ENCODE peak calls at places on chromosomes 7 and 10, in seven cellular contexts. V is IMR-90; E is CD8-positive, alpha-beta T cell; S is effector memory CD4-positive, alpha-beta T cell; T is spleen; Y is bronchial epithelial cell; C is CD8-positive, alpha-beta memory T cell. B is an unnamed sample.

GRCh38 chr7:52639981-52640380 is 395.5 kb upstream of the POM121L12 start:
- DNase-seq in T (no peak), S (no peak), C (no peak), Y (peak; percentile 48), V (no peak), E (no peak), B (no peak)

GRCh38 chr7:88789480-88790064 is 6.0 kb downstream of the TEX47 start:
- DNase-seq in C (no peak), T (no peak), E (no peak), S (no peak), Y (peak; percentile 42), V (peak; percentile 2), B (peak; percentile 48)

GRCh38 chr10:11285171-11285570 is 267.5 kb downstream of the CELF2 start:
- DNase-seq in T (no peak), V (no peak), C (no peak), S (no peak), E (no peak), Y (no peak), B (no peak)

GRCh38 chr7:129864042-129864441 is 88.7 kb downstream of the UBE2H start:
- DNase-seq in C (no peak), E (no peak), T (no peak), V (no peak), S (no peak), Y (no peak), B (no peak)

GRCh38 chr7:18573410-18574234 is 78.1 kb downstream of the HDAC9 start:
- DNase-seq in S (no peak), C (no peak), Y (no peak), T (peak; percentile 83), V (no peak), E (no peak), B (no peak)

GRCh38 chr7:2553831-2554581 is 1.3 kb downstream of the BRAT1 start:
- DNase-seq in T (no peak), C (no peak), S (no peak), E (no peak), Y (peak; percentile 62), V (no peak), B (peak; percentile 39)

GRCh38 chr7:140920745-140921144 is 4.0 kb downstream of the BRAF start:
- DNase-seq in S (no peak), T (no peak), Y (no peak), V (no peak), C (no peak), E (no peak), B (no peak)

GRCh38 chr10:75424553-75424952 is 6.9 kb upstream of the LRMDA start:
- DNase-seq in S (no peak), E (no peak), V (no peak), T (no peak), Y (no peak), C (no peak), B (no peak)

GRCh38 chr7:64098-64521 is 128.3 kb upstream of the FAM20C start:
- DNase-seq in V (peak; percentile 74), C (no peak), S (no peak), T (peak; percentile 62), E (no peak), Y (peak; percentile 53), B (peak; percentile 75)

GRCh38 chr7:74561898-74562613 is 95.5 kb upstream of the GTF2I start:
- DNase-seq in S (no peak), T (no peak), C (no peak), Y (peak; percentile 41), E (no peak), V (no peak), B (peak; percentile 62)

GRCh38 chr7:124856299-124856888 is 73.2 kb downstream of the POT1 start:
- DNase-seq in Y (peak; percentile 68), T (no peak), E (no peak), S (no peak), C (no peak), V (peak; percentile 61), B (peak; percentile 55)

GRCh38 chr7:130365093-130365492 is 15.2 kb upstream of the CPA1 start:
- DNase-seq in S (no peak), E (no peak), V (no peak), T (peak; percentile 13), Y (no peak), C (no peak), B (peak; percentile 96)

GRCh38 chr7:112866424-112866823 is 76.2 kb upstream of the TMEM168 start:
- DNase-seq in Y (no peak), T (no peak), C (no peak), S (no peak), V (no peak), E (no peak), B (no peak)

GRCh38 chr10:78650122-78650521 is 418.6 kb upstream of the ZMIZ1 start:
- DNase-seq in S (no peak), E (no peak), C (no peak), V (peak; percentile 28), Y (no peak), T (no peak), B (no peak)

GRCh38 chr7:120502132-120502531 is 229.2 kb downstream of the KCND2 start:
- DNase-seq in T (no peak), V (no peak), C (no peak), Y (no peak), E (no peak), S (no peak), B (no peak)

GRCh38 chr7:120502825-120503224 is 229.8 kb downstream of the KCND2 start:
- DNase-seq in Y (no peak), S (no peak), C (no peak), V (no peak), T (no peak), E (no peak), B (no peak)

GRCh38 chr7:120505770-120506169 is 232.8 kb downstream of the KCND2 start:
- DNase-seq in E (no peak), V (no peak), S (no peak), Y (no peak), T (no peak), C (no peak), B (no peak)
- H3K4me3 ChIP-seq in E (no peak overlapping the region), V (no peak overlapping the region), S (no peak overlapping the region), Y (no peak overlapping the region), T (no peak overlapping the region), C (no peak overlapping the region), B (no peak overlapping the region)

GRCh38 chr10:125802739-125803138 is 20.3 kb downstream of the UROS start:
- DNase-seq in Y (peak; percentile 8), E (no peak), C (no peak), T (no peak), S (no peak), V (no peak), B (no peak)
- H3K36me3 ChIP-seq in Y (peaks cover 14% of the 10 kb centered on the region), E (peaks cover 28% of the 10 kb centered on the region), C (peaks cover 13% of the 10 kb centered on the region), T (no peaks in the 10 kb centered on the region), S (peaks cover 29% of the 10 kb centered on the region), V (peaks cover 29% of the 10 kb centered on the region), B (no peaks in the 10 kb centered on the region)

GRCh38 chr10:117543245-117543998 is 876 bp downstream of the EMX2 start:
- DNase-seq in V (no peak), T (peak; percentile 73), E (no peak), C (no peak), S (no peak), Y (no peak), B (peak; percentile 64)
- H3K4me3 ChIP-seq in V (no peak overlapping the region), T (peak overlapping the region; percentile 26), E (no peak overlapping the region), C (no peak overlapping the region), S (peak overlapping the region; percentile 4), Y (no peak overlapping the region), B (peak overlapping the region; percentile 64)

GRCh38 chr7:134993877-134994456 is 7.7 kb downstream of the AGBL3 start:
- DNase-seq in Y (no peak), S (no peak), E (no peak), V (no peak), T (no peak), C (no peak), B (no peak)
- H3K36me3 ChIP-seq in Y (peaks cover 1% of the 10 kb centered on the region), S (no peaks in the 10 kb centered on the region), E (no peaks in the 10 kb centered on the region), V (peaks cover 2% of the 10 kb centered on the region), T (peaks cover 2% of the 10 kb centered on the region), C (no peaks in the 10 kb centered on the region), B (peaks cover 13% of the 10 kb centered on the region)

DNA sequence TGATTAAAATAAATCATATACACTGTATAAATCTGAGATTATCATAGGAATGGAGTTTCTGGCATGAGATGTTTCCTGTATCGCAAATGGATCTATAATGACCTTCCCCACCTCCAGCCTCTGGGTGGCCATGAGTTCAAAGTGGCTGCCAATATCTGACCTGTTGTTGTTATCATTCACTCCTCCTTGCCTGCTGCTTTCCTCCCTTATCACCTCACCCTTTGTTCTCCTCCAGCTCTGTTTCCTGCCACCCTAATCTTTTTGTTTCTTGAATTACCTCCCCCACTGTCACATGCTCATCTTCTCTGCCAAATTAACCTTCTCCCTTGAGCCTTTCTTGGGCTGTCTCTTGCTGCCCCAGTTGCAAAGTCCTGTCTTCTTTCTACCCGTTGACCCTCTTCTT is 12.0 kb downstream of the SCD start:
- DNase-seq in Y (no peak), V (no peak), C (no peak), T (no peak), E (no peak), S (no peak), B (no peak)
- H3K4me3 ChIP-seq in Y (no peak overlapping the region), V (no peak overlapping the region), C (no peak overlapping the region), T (no peak overlapping the region), E (no peak overlapping the region), S (no peak overlapping the region), B (no peak overlapping the region)